ENCODE peak calls at places on chromosomes 4 and X, in eight cellular contexts. W, U, I, B, K, A, Q and Z are unnamed samples.

GRCh38 chr4:155692990-155693659 is 26.5 kb downstream of the GUCY1A1 start:
- DNase-seq in B (no peak), A (peak), Q (no peak), K (no peak), I (no peak), W (no peak), U (no peak), Z (no peak)

GRCh38 chr4:113452868-113453620 is 308.5 kb downstream of the CAMK2D start:
- DNase-seq in Q (no peak), I (no peak), K (no peak), B (no peak), U (no peak), A (peak), W (no peak), Z (no peak)

GRCh38 chr4:174873931-174874330 is 44.2 kb upstream of the ADAM29 start:
- DNase-seq in A (no peak), B (no peak), W (no peak), K (no peak), U (no peak), Q (no peak), I (no peak), Z (no peak)

GRCh38 chr4:100461796-100462195 is 56.0 kb downstream of the EMCN start:
- DNase-seq in W (no peak), U (no peak), Q (no peak), K (no peak), A (no peak), B (no peak), I (no peak), Z (no peak)

GRCh38 chr4:83724488-83725060 is 188.7 kb downstream of the GPAT3 start:
- DNase-seq in W (no peak), Q (no peak), B (no peak), U (no peak), I (no peak), A (no peak), K (no peak), Z (no peak)

GRCh38 chr4:97720869-97721432 is 422.3 kb downstream of the STPG2 start:
- DNase-seq in K (no peak), A (peak), B (no peak), W (no peak), U (no peak), Q (no peak), I (no peak), Z (peak)

GRCh38 chr4:183132865-183133264 is 33.8 kb downstream of the WWC2 start:
- DNase-seq in W (no peak), K (no peak), I (no peak), B (no peak), Q (no peak), U (no peak), A (no peak), Z (no peak)

GRCh38 chrX:49054073-49054762 is 4.6 kb upstream of the CCDC120 start:
- DNase-seq in U (no peak), A (no peak), I (no peak), W (no peak), B (no peak), Q (no peak), K (no peak), Z (no peak)

GRCh38 chrX:108541286-108541685 is 101.6 kb downstream of the COL4A5 start:
- DNase-seq in I (no peak), K (no peak), Q (no peak), B (no peak), W (no peak), U (no peak), A (no peak), Z (no peak)

GRCh38 chr4:82975792-82976191 is 34.8 kb downstream of the LIN54 start:
- DNase-seq in U (no peak), K (no peak), Q (no peak), W (no peak), B (no peak), A (no peak), I (no peak), Z (no peak)

GRCh38 chr4:184169225-184169867 is 48.3 kb downstream of the ENPP6 start:
- DNase-seq in I (no peak), B (no peak), W (no peak), A (no peak), K (no peak), Q (no peak), U (no peak), Z (no peak)

GRCh38 chr4:123443401-123444297 is 47.1 kb downstream of the SPRY1 start:
- DNase-seq in K (no peak), B (no peak), I (no peak), U (no peak), A (no peak), Q (no peak), W (no peak), Z (no peak)

GRCh38 chrX:20973038-20973437 is 401.2 kb upstream of the CNKSR2 start:
- DNase-seq in I (no peak), A (no peak), B (no peak), W (no peak), U (no peak), Q (no peak), K (no peak), Z (no peak)

GRCh38 chr4:41530741-41531140 is 7.2 kb upstream of the LIMCH1 start:
- DNase-seq in B (no peak), W (no peak), Q (no peak), I (no peak), K (no peak), A (no peak), U (no peak), Z (no peak)

GRCh38 chr4:99783940-99784339 is 32.7 kb upstream of the DAPP1 start:
- DNase-seq in U (no peak), K (no peak), B (no peak), Q (no peak), I (no peak), W (no peak), A (no peak), Z (no peak)

GRCh38 chrX:104098151-104098808 is 14.0 kb upstream of the ZCCHC18 start:
- DNase-seq in Q (no peak), I (peak), U (no peak), B (peak), K (no peak), A (peak), W (peak), Z (peak)

GRCh38 chr4:123438031-123438430 is 41.4 kb downstream of the SPRY1 start:
- DNase-seq in B (no peak), K (no peak), U (no peak), A (no peak), I (no peak), Q (no peak), W (no peak), Z (no peak)

GRCh38 chr4:2267841-2268240 is 5.9 kb upstream of the MXD4 start:
- DNase-seq in Q (peak), B (no peak), U (no peak), I (no peak), K (no peak), W (no peak), A (no peak), Z (no peak)

GRCh38 chr4:155692361-155692760 is 25.7 kb downstream of the GUCY1A1 start:
- DNase-seq in W (no peak), A (no peak), U (no peak), I (no peak), B (no peak), Q (no peak), K (no peak), Z (no peak)

GRCh38 chr4:101366331-101366730 is 19.0 kb upstream of the PPP3CA start:
- DNase-seq in U (no peak), W (no peak), Q (no peak), I (no peak), B (no peak), K (no peak), A (no peak), Z (no peak)

GRCh38 chr4:124183926-124184325 is 528.6 kb downstream of the ANKRD50 start:
- DNase-seq in B (no peak), I (no peak), A (no peak), Q (no peak), W (no peak), K (no peak), U (no peak), Z (no peak)

GRCh38 chr4:140296871-140297570 is 76.4 kb upstream of the SCOC start:
- DNase-seq in U (no peak), A (peak), I (peak), B (no peak), Q (no peak), K (no peak), W (no peak), Z (no peak)

GRCh38 chr4:8858188-8858924 is 13.3 kb downstream of the HMX1 start:
- DNase-seq in U (no peak), Q (no peak), I (no peak), A (no peak), K (peak), W (no peak), B (no peak), Z (no peak)

GRCh38 chrX:74890676-74891430 is 34.4 kb downstream of the NEXMIF start:
- DNase-seq in B (no peak), W (no peak), I (no peak), K (no peak), Q (no peak), U (peak), A (no peak), Z (peak)

GRCh38 chr4:38677466-38677865 is 13.5 kb downstream of the KLF3 start:
- DNase-seq in A (no peak), Q (no peak), W (no peak), I (no peak), U (no peak), B (no peak), K (no peak), Z (no peak)